ENCODE peak calls at places on chromosome 15, in six cellular contexts. S, B, H, M, C and A are unnamed samples.

GRCh38 chr15:73051402-73051810 is 857 bp upstream of the NEO1 start:
- DNase-seq in S (peak), H (no peak), M (peak), B (no peak), C (no peak), A (no peak)

GRCh38 chr15:64536244-64536836 is 76.0 kb downstream of the ZNF609 start:
- DNase-seq in H (peak), M (no peak), C (no peak), S (peak), B (peak), A (no peak)

GRCh38 chr15:38912067-38912466 is 347.5 kb upstream of the RASGRP1 start:
- DNase-seq in B (no peak), M (no peak), C (no peak), S (no peak), H (no peak), A (no peak)

GRCh38 chr15:29887719-29888118 is 65.5 kb upstream of the TJP1 start:
- DNase-seq in H (no peak), M (no peak), S (no peak), C (no peak), B (no peak), A (no peak)

GRCh38 chr15:58528197-58528870 is 96.5 kb downstream of the LIPC start:
- DNase-seq in C (no peak), S (no peak), B (no peak), M (no peak), H (peak), A (no peak)

GRCh38 chr15:74578496-74578994 is 37.1 kb upstream of the CLK3 start:
- DNase-seq in H (no peak), M (no peak), C (no peak), S (no peak), B (no peak), A (no peak)

GRCh38 chr15:65305776-65306175 is 1.3 kb downstream of the RNU5B-1 start:
- DNase-seq in C (no peak), H (no peak), M (no peak), S (no peak), B (no peak), A (no peak)

GRCh38 chr15:81254277-81255265 is 57.9 kb downstream of the IL16 start:
- DNase-seq in M (no peak), C (no peak), H (no peak), S (peak), B (no peak), A (no peak)

GRCh38 chr15:51760805-51761204 is 9.4 kb downstream of the TMOD2 start:
- DNase-seq in S (no peak), M (no peak), C (no peak), H (no peak), B (no peak), A (no peak)

DNA sequence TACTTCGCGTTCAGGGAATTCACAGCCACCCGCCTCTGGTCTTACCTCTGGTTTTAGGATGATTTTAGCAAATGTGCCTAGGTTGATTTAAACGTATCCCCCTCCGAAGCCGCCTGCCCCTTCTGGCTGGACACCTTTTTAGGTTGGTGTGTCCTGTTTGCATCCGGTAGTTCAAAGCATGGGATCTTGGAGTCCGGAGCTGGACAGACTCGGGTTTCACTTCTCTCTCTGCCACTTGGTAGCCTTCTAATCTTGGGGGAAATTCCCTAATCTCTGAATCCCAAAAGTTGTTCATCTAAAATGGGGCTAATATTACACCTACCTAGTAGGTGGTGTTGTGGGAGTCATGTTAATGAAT is 712 bp downstream of the FANCI start:
- DNase-seq in B (no peak), M (no peak), C (no peak), H (no peak), S (no peak), A (no peak)
- TF ChIP-seq CTCF in B (no peak), M (no peak), C (no peak), H (no peak), S (no peak), A (no peak)

DNA sequence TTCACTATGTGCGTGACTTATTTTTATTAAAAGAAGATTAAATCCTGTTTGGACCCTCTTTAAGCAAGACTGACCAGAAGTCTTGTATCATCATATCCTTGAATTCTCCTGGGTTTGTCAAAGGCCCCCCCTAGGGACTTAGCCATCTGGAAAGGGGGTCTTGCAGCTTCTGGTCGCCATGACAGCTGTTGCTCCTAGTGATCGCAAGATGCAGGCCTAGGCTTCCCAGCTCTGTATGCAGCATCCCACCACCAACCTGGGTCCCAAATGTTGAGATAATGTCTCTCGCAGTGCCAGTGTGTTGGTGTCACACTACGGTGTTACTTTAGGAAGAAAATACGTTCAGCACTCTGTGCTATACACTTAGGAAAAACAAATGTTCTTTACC is 18.7 kb upstream of the NOX5 start:
- DNase-seq in S (no peak), M (no peak), H (no peak), B (no peak), C (no peak), A (no peak)
- TF ChIP-seq CTCF in S (no peak), M (no peak), H (no peak), B (no peak), C (no peak), A (no peak)

GRCh38 chr15:43376017-43376705 is 5.3 kb downstream of the TUBGCP4 start:
- DNase-seq in H (peak), S (peak), C (peak), B (no peak), M (peak), A (no peak)
- TF ChIP-seq CTCF in H (peak), S (peak), C (peak), B (peak), M (peak), A (peak)

GRCh38 chr15:79431636-79432344 is at the start of gene MINAR1:
- DNase-seq in B (no peak), S (peak), H (peak), C (peak), M (no peak), A (peak)
- TF ChIP-seq CTCF in B (peak), S (no peak), H (peak), C (peak), M (no peak), A (peak)

GRCh38 chr15:45885801-45886200 is 251.0 kb downstream of the SQOR start:
- DNase-seq in S (no peak), B (no peak), M (no peak), H (no peak), C (no peak), A (no peak)
- TF ChIP-seq CTCF in S (no peak), B (no peak), M (no peak), H (no peak), C (no peak), A (no peak)